ENCODE peak calls at places on chromosomes 3 and 15, in seven cellular contexts. H is AG09309, N is cardiac fibroblast, Q is H1, F is dorsolateral prefrontal cortex, P is heart right ventricle, C is heart left ventricle. B is an unnamed sample.

GRCh38 chr15:39242345-39242744 is 338.5 kb upstream of the THBS1 start:
- DNase-seq in F (no peak), C (no peak), Q (no peak), P (no peak), H (peak), N (peak), B (peak)

GRCh38 chr15:52780172-52780980 is 9.8 kb downstream of the ONECUT1 start:
- DNase-seq in Q (peak), H (peak), N (peak), F (peak), C (no peak), P (peak), B (peak)

GRCh38 chr3:23805881-23806321 is at the start of gene UBE2E1:
- DNase-seq in P (peak), F (peak), H (peak), C (peak), Q (no peak), N (peak), B (peak)

GRCh38 chr15:92690370-92690769 is 34.8 kb upstream of the FAM174B start:
- DNase-seq in P (no peak), F (no peak), H (no peak), Q (no peak), N (no peak), C (no peak), B (no peak)

GRCh38 chr3:190182418-190183043 is 61.8 kb upstream of the P3H2 start:
- DNase-seq in Q (no peak), H (no peak), F (no peak), N (no peak), P (no peak), C (no peak), B (peak)

GRCh38 chr15:62390793-62391543 is 225.9 kb upstream of the C2CD4B start:
- DNase-seq in P (peak), H (no peak), C (peak), F (peak), N (peak), Q (peak), B (peak)

GRCh38 chr3:44235604-44236484 is 5.8 kb upstream of the TOPAZ1 start:
- DNase-seq in Q (no peak), F (peak), C (no peak), N (peak), H (peak), P (peak), B (peak)

GRCh38 chr3:12521010-12521409 is 24.3 kb downstream of the MKRN2OS start:
- DNase-seq in C (no peak), N (no peak), H (no peak), P (no peak), Q (no peak), F (no peak), B (no peak)

GRCh38 chr3:171982829-171983228 is 56.5 kb upstream of the FNDC3B start:
- DNase-seq in F (no peak), Q (no peak), C (no peak), N (peak), P (no peak), H (no peak), B (peak)

GRCh38 chr15:69044899-69045298 is 30.4 kb downstream of the NOX5 start:
- DNase-seq in N (peak), Q (peak), C (no peak), P (no peak), H (peak), F (no peak), B (peak)

GRCh38 chr15:69049976-69050375 is 35.5 kb downstream of the NOX5 start:
- DNase-seq in N (no peak), F (no peak), Q (no peak), H (no peak), C (no peak), P (no peak), B (no peak)

GRCh38 chr15:69042531-69042930 is 28.0 kb downstream of the NOX5 start:
- DNase-seq in P (no peak), Q (no peak), C (no peak), H (no peak), N (no peak), F (no peak), B (no peak)

GRCh38 chr15:69046781-69047180 is 32.3 kb downstream of the NOX5 start:
- DNase-seq in Q (no peak), F (no peak), N (no peak), P (no peak), H (no peak), C (no peak), B (no peak)

GRCh38 chr15:69045810-69046209 is 31.3 kb downstream of the NOX5 start:
- DNase-seq in C (no peak), P (no peak), F (no peak), N (peak), Q (no peak), H (no peak), B (no peak)
- TF ChIP-seq CTCF in C (no peak), P (no peak), F (no peak), N (peak), Q (no peak), H (no peak), B (no peak)

GRCh38 chr3:186530415-186530814 is 13.8 kb downstream of the CRYGS start:
- DNase-seq in C (no peak), N (no peak), Q (no peak), F (no peak), P (no peak), H (no peak), B (no peak)
- H3K4me3 ChIP-seq in C (no peak), N (no peak), Q (no peak), F (no peak), P (no peak), H (no peak), B (no peak)

GRCh38 chr3:95994338-95994737 is 820.1 kb upstream of the EPHA6 start:
- DNase-seq in Q (no peak), C (no peak), F (no peak), H (no peak), P (no peak), N (no peak), B (no peak)
- TF ChIP-seq CTCF in Q (no peak), C (no peak), F (no peak), H (no peak), P (no peak), N (no peak), B (no peak)

GRCh38 chr3:77190281-77190841 is 150.5 kb downstream of the ROBO2 start:
- DNase-seq in Q (no peak), P (no peak), F (no peak), C (no peak), N (peak), H (no peak), B (no peak)

GRCh38 chr3:77189684-77190083 is 149.8 kb downstream of the ROBO2 start:
- DNase-seq in F (no peak), N (no peak), P (no peak), C (no peak), Q (no peak), H (no peak), B (no peak)

GRCh38 chr3:77188210-77188609 is 148.3 kb downstream of the ROBO2 start:
- DNase-seq in N (no peak), C (no peak), H (no peak), F (no peak), Q (no peak), P (no peak), B (no peak)

GRCh38 chr3:77191014-77191413 is 151.1 kb downstream of the ROBO2 start:
- DNase-seq in H (no peak), C (no peak), F (no peak), P (no peak), N (no peak), Q (no peak), B (no peak)

GRCh38 chr3:77189258-77189657 is 149.4 kb downstream of the ROBO2 start:
- DNase-seq in F (no peak), N (no peak), Q (no peak), H (no peak), P (no peak), C (no peak), B (no peak)
- H3K4me3 ChIP-seq in F (no peak), N (no peak), Q (no peak), H (no peak), P (no peak), C (no peak), B (no peak)

DNA sequence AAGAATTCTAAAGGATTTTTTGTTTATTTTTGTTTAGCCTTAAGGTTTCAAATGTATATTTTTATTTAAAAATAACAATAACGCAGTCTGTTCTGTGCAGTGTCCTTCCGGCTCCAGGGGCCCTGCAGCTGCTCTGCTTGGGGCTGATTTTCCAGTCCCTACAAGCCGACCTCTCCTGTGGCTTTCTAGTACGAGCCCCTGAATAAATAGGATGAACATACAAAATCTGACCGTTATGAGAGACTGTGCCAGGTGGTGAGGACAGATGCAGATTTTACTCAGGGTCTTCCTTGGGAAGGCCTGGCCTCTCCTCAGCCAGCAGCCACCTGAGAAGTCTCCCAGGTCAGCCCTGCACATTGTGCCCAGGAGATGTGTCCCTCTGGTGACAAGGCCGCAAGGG is 59.2 kb upstream of the ADAMTS17 start:
- DNase-seq in Q (no peak), C (no peak), P (no peak), F (no peak), N (no peak), H (no peak), B (no peak)
- TF ChIP-seq CTCF in Q (no peak), C (no peak), P (no peak), F (no peak), N (no peak), H (no peak), B (no peak)

GRCh38 chr3:25429441-25429907 is 1.4 kb downstream of the RARB start:
- DNase-seq in P (no peak), F (no peak), H (no peak), Q (no peak), C (no peak), N (no peak), B (no peak)

GRCh38 chr3:25432191-25432720 is 4.2 kb downstream of the RARB start:
- DNase-seq in P (no peak), F (no peak), C (no peak), H (no peak), N (no peak), Q (no peak), B (no peak)

GRCh38 chr3:25428950-25429349 is 887 bp downstream of the RARB start:
- DNase-seq in N (no peak), H (no peak), P (no peak), F (no peak), C (no peak), Q (no peak), B (no peak)

GRCh38 chr3:25430942-25431570 is 3.0 kb downstream of the RARB start:
- DNase-seq in F (no peak), C (no peak), Q (no peak), N (no peak), P (no peak), H (no peak), B (no peak)

GRCh38 chr3:25429960-25430941 is 2.2 kb downstream of the RARB start:
- DNase-seq in F (no peak), C (no peak), Q (no peak), H (no peak), P (no peak), N (peak), B (no peak)
- H3K4me3 ChIP-seq in F (peak), C (peak), Q (no peak), H (no peak), P (peak), N (peak), B (no peak)

DNA sequence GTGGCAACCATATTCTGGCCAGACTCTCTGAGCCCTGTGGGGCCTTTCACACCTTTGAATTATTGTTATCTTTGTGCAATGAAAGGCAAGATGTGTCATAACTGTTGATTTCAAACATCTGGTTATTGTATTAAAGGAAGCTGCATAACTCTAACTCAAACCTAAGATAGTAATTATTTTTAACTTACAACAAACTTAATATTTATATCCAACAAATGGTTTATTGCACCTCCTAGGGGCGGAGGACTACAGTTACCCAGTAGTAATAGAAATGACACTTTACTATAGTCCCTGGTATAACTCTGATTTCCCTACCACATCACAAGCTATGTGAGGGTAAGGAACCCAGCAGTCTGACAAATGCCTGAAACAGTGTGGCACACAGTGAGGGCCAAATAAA is 363.9 kb upstream of the SUCLG2 start:
- DNase-seq in H (no peak), P (no peak), Q (no peak), N (no peak), F (no peak), C (no peak), B (no peak)
- TF ChIP-seq CTCF in H (no peak), P (no peak), Q (no peak), N (no peak), F (no peak), C (no peak), B (no peak)

GRCh38 chr15:37096878-37097568 is 3.3 kb downstream of the MEIS2 start:
- DNase-seq in C (no peak), F (no peak), P (no peak), N (no peak), Q (no peak), H (no peak), B (no peak)

GRCh38 chr15:37095993-37096877 is 4.1 kb downstream of the MEIS2 start:
- DNase-seq in H (no peak), N (peak), Q (peak), F (no peak), C (no peak), P (no peak), B (no peak)

GRCh38 chr15:37093480-37094410 is 6.6 kb downstream of the MEIS2 start:
- DNase-seq in P (no peak), C (no peak), F (no peak), N (peak), H (no peak), Q (no peak), B (peak)

GRCh38 chr15:37095197-37095992 is 5.0 kb downstream of the MEIS2 start:
- DNase-seq in Q (peak), N (no peak), P (peak), C (no peak), H (no peak), F (peak), B (no peak)

DNA sequence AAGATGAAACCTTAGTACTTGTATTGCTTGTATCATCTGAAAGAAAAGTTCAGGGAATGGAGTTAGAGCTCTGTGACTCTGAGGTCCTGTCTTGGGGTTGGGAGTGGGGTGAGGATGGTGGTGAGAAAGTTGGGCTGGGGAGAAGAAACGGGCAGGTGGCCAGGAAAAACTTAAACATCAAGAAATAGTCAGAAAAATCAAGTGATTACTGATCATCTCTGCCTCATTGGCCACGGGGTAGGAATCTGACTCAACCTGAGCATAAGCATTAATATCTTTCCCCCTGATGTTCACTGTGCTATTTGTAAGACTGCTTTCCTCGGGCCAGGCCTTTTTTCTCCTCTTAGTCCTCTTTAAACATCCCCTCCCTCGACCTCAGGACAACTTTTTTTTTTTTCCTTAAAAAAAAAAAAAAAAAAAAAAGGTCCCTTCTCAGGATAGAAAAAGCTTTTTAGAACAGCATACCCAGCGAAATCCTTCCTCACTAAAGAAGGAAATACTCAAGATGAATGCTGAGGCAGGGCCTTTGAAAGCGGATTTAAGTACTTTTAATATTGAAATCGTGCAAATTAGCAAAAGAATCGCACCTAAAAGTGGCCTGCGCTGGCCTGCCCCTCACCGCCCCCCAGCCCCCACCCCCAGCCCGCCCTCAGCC is 5.7 kb downstream of the MEIS2 start:
- DNase-seq in C (no peak), H (no peak), Q (no peak), P (no peak), N (peak), F (no peak), B (peak)
- H3K4me3 ChIP-seq in C (peak), H (no peak), Q (peak), P (peak), N (peak), F (peak), B (peak)

GRCh38 chr3:2098398-2099027 is at the start of gene CNTN4:
- DNase-seq in H (no peak), Q (peak), N (peak), F (peak), P (peak), C (peak), B (no peak)
- TF ChIP-seq CTCF in H (no peak), Q (peak), N (no peak), F (no peak), P (no peak), C (no peak), B (no peak)